ENCODE peak calls at places on chromosomes 16 and 17, in four cellular contexts. L, I, E and M are unnamed samples.

GRCh38 chr16:53848950-53849349 is 145.0 kb downstream of the FTO start:
- DNase-seq in L (no peak), I (no peak), E (no peak), M (no peak)

GRCh38 chr17:56665864-56666263 is 72.4 kb downstream of the NOG start:
- DNase-seq in L (no peak), I (no peak), E (no peak), M (no peak)

GRCh38 chr17:78993981-78994671 is 14.4 kb upstream of the LGALS3BP start:
- DNase-seq in L (no peak), I (no peak), E (no peak), M (no peak)

GRCh38 chr16:13134843-13135242 is 233.4 kb downstream of the SHISA9 start:
- DNase-seq in L (no peak), I (no peak), E (no peak), M (no peak)

GRCh38 chr17:29291163-29291752 is 2.7 kb downstream of the NUFIP2 start:
- DNase-seq in L (no peak), I (peak; percentile 66), E (no peak), M (peak; percentile 40)

GRCh38 chr17:5587431-5588032 is 3.2 kb upstream of the NLRP1 start:
- DNase-seq in L (peak; percentile 39), I (peak; percentile 81), E (no peak), M (peak; percentile 68)

GRCh38 chr16:82023206-82023605 is 11.8 kb upstream of the HSD17B2 start:
- DNase-seq in L (no peak), I (no peak), E (no peak), M (no peak)

GRCh38 chr17:35341465-35341992 is 31.9 kb downstream of the SLFN11 start:
- DNase-seq in L (no peak), I (no peak), E (no peak), M (no peak)

GRCh38 chr17:49588726-49589555 is 13.3 kb downstream of the NXPH3 start:
- DNase-seq in L (no peak), I (no peak), E (no peak), M (no peak)

GRCh38 chr17:48753794-48754499 is 25.4 kb upstream of the HOXB13 start:
- DNase-seq in L (no peak), I (no peak), E (no peak), M (no peak)

GRCh38 chr16:53945996-53946395 is 242.0 kb downstream of the FTO start:
- DNase-seq in L (peak; percentile 43), I (peak; percentile 57), E (no peak), M (peak; percentile 8)

GRCh38 chr16:15714393-15715172 is 64.5 kb downstream of the NDE1 start:
- DNase-seq in L (no peak), I (no peak), E (no peak), M (no peak)

GRCh38 chr17:17377568-17377967 is 74.4 kb downstream of the NT5M start:
- DNase-seq in L (no peak), I (no peak), E (no peak), M (no peak)

GRCh38 chr17:6343191-6343590 is 91.7 kb downstream of the AIPL1 start:
- DNase-seq in L (no peak), I (no peak), E (no peak), M (no peak)

GRCh38 chr17:60135160-60135950 is 14.4 kb upstream of the CA4 start:
- DNase-seq in L (peak; percentile 98), I (peak; percentile 77), E (peak; percentile 88), M (peak; percentile 94)

GRCh38 chr16:49527621-49528020 is 154.0 kb downstream of the C16orf78 start:
- DNase-seq in L (no peak), I (no peak), E (no peak), M (no peak)

GRCh38 chr17:74773871-74774286 is 2.3 kb downstream of the NAT9 start:
- DNase-seq in L (no peak), I (peak; percentile 92), E (no peak), M (no peak)

GRCh38 chr17:7018331-7018964 is 4.4 kb upstream of the BCL6B start:
- DNase-seq in L (no peak), I (no peak), E (no peak), M (no peak)

GRCh38 chr16:10971560-10971961 is 27.2 kb downstream of the CLEC16A start:
- DNase-seq in L (peak; percentile 40), I (peak; percentile 70), E (no peak), M (peak; percentile 47)

GRCh38 chr17:10286324-10286723 is 86.5 kb downstream of the MYH13 start:
- DNase-seq in L (no peak), I (no peak), E (no peak), M (no peak)

GRCh38 chr16:14106457-14106856 is 35.3 kb downstream of the MRTFB start:
- DNase-seq in L (no peak), I (peak; percentile 90), E (no peak), M (no peak)

GRCh38 chr16:30052671-30053372 is 12.7 kb upstream of the ALDOA start:
- DNase-seq in L (peak; percentile 95), I (peak; percentile 88), E (peak; percentile 98), M (peak; percentile 85)

GRCh38 chr17:511833-512251 is 159.2 kb upstream of the RPH3AL start:
- DNase-seq in L (no peak), I (no peak), E (no peak), M (no peak)

GRCh38 chr17:60640503-60640902 is 37.1 kb upstream of the BCAS3 start:
- DNase-seq in L (no peak), I (peak; percentile 50), E (no peak), M (no peak)

GRCh38 chr17:7851438-7852261 is 3.2 kb upstream of the TMEM88 start:
- DNase-seq in L (peak; percentile 64), I (peak; percentile 64), E (peak; percentile 95), M (no peak)

GRCh38 chr17:1104222-1104621 is 75.6 kb downstream of the ABR start:
- DNase-seq in L (no peak), I (no peak), E (no peak), M (no peak)

GRCh38 chr17:9729034-9729650 is 62.2 kb downstream of the DHRS7C start:
- DNase-seq in L (peak; percentile 42), I (peak; percentile 47), E (no peak), M (peak; percentile 23)

GRCh38 chr17:49941427-49941826 is 27.6 kb upstream of the DLX4 start:
- DNase-seq in L (no peak), I (no peak), E (no peak), M (no peak)

GRCh38 chr16:84179612-84180320 is 7.1 kb downstream of the TAF1C start:
- DNase-seq in L (no peak), I (no peak), E (no peak), M (no peak)

GRCh38 chr17:8673621-8674020 is 43.1 kb upstream of the MYH10 start:
- DNase-seq in L (no peak), I (no peak), E (no peak), M (no peak)

DNA sequence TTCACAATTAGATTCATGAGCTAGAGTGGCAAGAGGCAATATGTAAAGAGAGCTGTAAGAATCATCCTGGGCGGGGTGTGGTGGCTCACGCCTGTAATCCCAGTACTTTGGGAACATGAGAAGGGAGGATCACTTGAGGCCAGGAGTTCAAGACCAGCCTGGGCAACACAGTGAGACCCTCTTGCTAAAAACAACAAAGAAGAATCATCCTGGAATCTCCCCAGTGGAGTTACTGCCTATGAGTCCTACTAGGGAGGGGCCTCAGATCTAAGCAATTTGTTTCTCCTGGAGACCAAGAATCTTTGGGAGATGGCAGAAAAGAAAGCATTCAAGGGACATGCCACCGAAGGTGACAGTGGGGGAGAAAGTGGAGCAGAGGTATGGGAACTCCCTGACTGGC is 119.1 kb downstream of the HIC1 start:
- DNase-seq in L (no peak), I (no peak), E (no peak), M (no peak)
- TF ChIP-seq FOSL1 in L (no peak), I (no peak), E (no peak), M (no peak)

GRCh38 chr17:44558349-44559287 is 1.3 kb downstream of the FZD2 start:
- DNase-seq in L (no peak), I (no peak), E (no peak), M (no peak)

GRCh38 chr17:44556854-44557606 is at the start of gene FZD2:
- DNase-seq in L (peak; percentile 95), I (peak; percentile 58), E (peak; percentile 94), M (peak; percentile 91)

GRCh38 chr17:44557653-44558285 is 485 bp downstream of the FZD2 start:
- DNase-seq in L (no peak), I (no peak), E (peak; percentile 79), M (no peak)

GRCh38 chr17:44555056-44555455 is 2.2 kb upstream of the FZD2 start:
- DNase-seq in L (no peak), I (no peak), E (no peak), M (no peak)

GRCh38 chr17:44556114-44556853 is 1.0 kb upstream of the FZD2 start:
- DNase-seq in L (peak; percentile 37), I (peak; percentile 15), E (peak; percentile 83), M (peak; percentile 19)
- TF ChIP-seq FOSL1 in L (no peak), I (no peak), E (no peak), M (no peak)

GRCh38 chr16:90020260-90020837 is 1.1 kb upstream of the DBNDD1 start:
- DNase-seq in L (no peak), I (peak; percentile 26), E (no peak), M (no peak)

GRCh38 chr16:90020838-90021382 is 1.7 kb upstream of the DBNDD1 start:
- DNase-seq in L (no peak), I (peak; percentile 93), E (no peak), M (no peak)

GRCh38 chr16:90026135-90026534 is 6.9 kb upstream of the DBNDD1 start:
- DNase-seq in L (no peak), I (no peak), E (no peak), M (no peak)

GRCh38 chr16:90022209-90023077 is 3.2 kb upstream of the DBNDD1 start:
- DNase-seq in L (peak; percentile 91), I (peak; percentile 92), E (peak; percentile 83), M (peak; percentile 87)

DNA sequence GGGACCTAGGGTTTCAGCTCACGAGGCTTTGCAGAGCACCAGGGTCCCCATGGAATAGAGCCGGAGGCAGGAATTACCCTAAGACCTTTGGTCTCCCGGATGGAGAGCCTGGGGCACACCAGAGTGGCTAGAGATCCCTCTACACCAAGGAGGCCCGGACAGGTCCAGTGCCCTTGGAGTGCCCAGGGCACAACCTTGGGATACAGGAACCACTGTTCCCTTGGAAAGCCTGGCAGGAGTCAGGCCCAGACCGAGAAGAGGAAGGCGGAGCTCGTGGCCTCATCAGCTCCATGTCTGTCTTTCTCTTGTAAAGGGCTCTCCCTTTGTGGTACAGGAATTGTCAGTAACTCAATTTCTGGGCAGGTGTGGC is 3.8 kb upstream of the DBNDD1 start:
- DNase-seq in L (no peak), I (no peak), E (no peak), M (no peak)
- TF ChIP-seq FOSL1 in L (no peak), I (no peak), E (no peak), M (no peak)

GRCh38 chr16:47045459-47045858 is 72.0 kb upstream of the DNAJA2 start:
- DNase-seq in L (no peak), I (no peak), E (no peak), M (no peak)
- TF ChIP-seq FOSL1 in L (no peak), I (no peak), E (no peak), M (no peak)

DNA sequence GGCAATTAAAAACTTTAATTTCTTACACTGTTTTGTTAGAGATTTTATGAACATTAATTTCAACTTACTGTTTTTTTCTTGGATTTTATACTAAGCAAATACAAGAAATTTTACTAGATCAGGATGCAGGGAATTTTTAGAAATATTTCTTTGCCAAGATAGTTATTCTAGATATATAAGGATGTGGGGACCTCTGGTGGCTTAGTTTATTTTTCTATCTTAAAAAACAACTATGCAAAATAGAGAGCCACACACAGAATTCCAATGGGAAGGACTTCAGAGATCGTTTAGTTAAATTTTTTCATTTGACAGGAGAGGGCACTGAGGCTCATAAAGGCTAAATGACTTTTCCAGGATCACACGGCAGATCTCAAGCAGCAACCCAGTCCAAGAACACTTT is 23.0 kb upstream of the CAPNS2 start:
- DNase-seq in L (no peak), I (peak; percentile 35), E (no peak), M (no peak)
- TF ChIP-seq FOSL1 in L (no peak), I (no peak), E (no peak), M (no peak)

GRCh38 chr17:30344283-30345088 is 10.6 kb upstream of the TMIGD1 start:
- DNase-seq in L (peak; percentile 18), I (peak; percentile 96), E (no peak), M (no peak)
- TF ChIP-seq FOSL1 in L (no peak), I (no peak), E (no peak), M (no peak)